ENCODE peak calls at places on chromosomes 2 and 18, in four cellular contexts. U is fibroblast of the aortic adventitia, R is fibroblast of mammary gland, Z is endothelial cell. N is an unnamed sample.
A peak's percentile ranks its signal among the peaks of the same experiment; 100 is the strongest.

GRCh38 chr2:160039166-160039903 is 23.1 kb downstream of the PLA2R1 start:
- DNase-seq in U (peak; percentile 42), R (peak; percentile 46), Z (no peak), N (no peak)

GRCh38 chr2:20471148-20471547 is 24.3 kb downstream of the RHOB start:
- DNase-seq in U (no peak), R (no peak), Z (no peak), N (no peak)

GRCh38 chr2:127014630-127015029 is 92.3 kb downstream of the BIN1 start:
- DNase-seq in U (peak; percentile 91), R (peak; percentile 99), Z (no peak), N (peak; percentile 74)

GRCh38 chr2:205778326-205778725 is 96.0 kb downstream of the NRP2 start:
- DNase-seq in U (no peak), R (no peak), Z (no peak), N (no peak)

GRCh38 chr18:74725690-74726089 is 128.0 kb downstream of the ZNF407 start:
- DNase-seq in U (no peak), R (no peak), Z (no peak), N (no peak)

GRCh38 chr2:130825972-130826253 is 10.8 kb upstream of the ARHGEF4 start:
- DNase-seq in U (no peak), R (no peak), Z (no peak), N (no peak)

GRCh38 chr2:200613692-200614091 is 27.9 kb downstream of the AOX1 start:
- DNase-seq in U (no peak), R (no peak), Z (no peak), N (no peak)

GRCh38 chr18:3973191-3973590 is 481.9 kb downstream of the DLGAP1 start:
- DNase-seq in U (peak; percentile 82), R (peak; percentile 76), Z (no peak), N (no peak)

GRCh38 chr18:11739893-11740292 is 50.8 kb downstream of the GNAL start:
- DNase-seq in U (no peak), R (no peak), Z (no peak), N (no peak)

GRCh38 chr2:173963323-173963816 is 1.8 kb downstream of the SP3 start:
- DNase-seq in U (peak; percentile 83), R (peak; percentile 76), Z (peak; percentile 60), N (peak; percentile 37)

GRCh38 chr18:57981629-57982028 is 62.4 kb upstream of the NEDD4L start:
- DNase-seq in U (no peak), R (no peak), Z (no peak), N (no peak)

GRCh38 chr2:188607501-188607900 is 315.8 kb downstream of the GULP1 start:
- DNase-seq in U (peak; percentile 38), R (peak; percentile 35), Z (no peak), N (no peak)

GRCh38 chr2:48651127-48651526 is 33.5 kb downstream of the GTF2A1L start:
- DNase-seq in U (peak; percentile 31), R (peak; percentile 79), Z (no peak), N (peak; percentile 52)

GRCh38 chr2:133109772-133110171 is 439.8 kb upstream of the LYPD1 start:
- DNase-seq in U (peak; percentile 71), R (peak; percentile 3), Z (no peak), N (peak; percentile 49)

GRCh38 chr2:159356053-159356554 is 69.6 kb upstream of the WDSUB1 start:
- DNase-seq in U (no peak), R (no peak), Z (no peak), N (no peak)

GRCh38 chr18:76943542-76944339 is 121.4 kb downstream of the ZNF236 start:
- DNase-seq in U (peak; percentile 89), R (peak; percentile 83), Z (no peak), N (peak; percentile 22)

GRCh38 chr2:8304821-8305766 is 376.8 kb upstream of the ID2 start:
- DNase-seq in U (no peak), R (no peak), Z (no peak), N (no peak)

GRCh38 chr2:190959911-190960788 is 53.8 kb downstream of the STAT1 start:
- DNase-seq in U (no peak), R (peak; percentile 47), Z (no peak), N (no peak)

GRCh38 chr2:171523339-171523931 is 1.2 kb downstream of the CYBRD1 start:
- DNase-seq in U (peak; percentile 79), R (peak; percentile 75), Z (peak; percentile 68), N (peak; percentile 36)

GRCh38 chr2:47310801-47311560 is 92.0 kb upstream of the MSH2 start:
- DNase-seq in U (no peak), R (no peak), Z (no peak), N (no peak)

GRCh38 chr18:63363951-63364350 is 3.1 kb downstream of the KDSR start:
- DNase-seq in U (no peak), R (no peak), Z (no peak), N (no peak)

GRCh38 chr2:230914886-230915285 is 10.2 kb downstream of the GPR55 start:
- DNase-seq in U (no peak), R (no peak), Z (no peak), N (no peak)

GRCh38 chr2:177347570-177347969 is 45.0 kb upstream of the AGPS start:
- DNase-seq in U (no peak), R (no peak), Z (no peak), N (no peak)

GRCh38 chr2:24613154-24613814 is 122.2 kb downstream of the NCOA1 start:
- DNase-seq in U (peak; percentile 58), R (peak; percentile 72), Z (peak; percentile 31), N (peak; percentile 27)

GRCh38 chr2:25877431-25878360 is 591 bp downstream of the ASXL2 start:
- DNase-seq in U (peak; percentile 62), R (peak; percentile 57), Z (peak; percentile 51), N (no peak)

GRCh38 chr18:22734812-22735627 is 198.1 kb upstream of the RBBP8 start:
- DNase-seq in U (peak; percentile 82), R (peak; percentile 86), Z (no peak), N (peak; percentile 38)

GRCh38 chr2:109707281-109708147 is 86.6 kb upstream of the RGPD5 start:
- DNase-seq in U (no peak), R (no peak), Z (no peak), N (no peak)

GRCh38 chr18:58247363-58247834 is 203.4 kb downstream of the NEDD4L start:
- DNase-seq in U (no peak), R (no peak), Z (peak; percentile 40), N (no peak)

GRCh38 chr2:79512442-79513401 is at the start of gene CTNNA2:
- DNase-seq in U (peak; percentile 0), R (peak; percentile 25), Z (peak; percentile 90), N (no peak)

GRCh38 chr2:226673314-226673723 is 126.3 kb downstream of the IRS1 start:
- DNase-seq in U (peak; percentile 99), R (peak; percentile 91), Z (no peak), N (peak; percentile 75)

GRCh38 chr2:100196786-100197494 is 54.5 kb upstream of the AFF3 start:
- DNase-seq in U (peak; percentile 24), R (no peak), Z (no peak), N (no peak)

GRCh38 chr18:9642799-9643445 is 28.6 kb upstream of the PPP4R1 start:
- DNase-seq in U (no peak), R (no peak), Z (no peak), N (no peak)

GRCh38 chr2:39981877-39982276 is 202.8 kb upstream of the THUMPD2 start:
- DNase-seq in U (no peak), R (no peak), Z (no peak), N (peak; percentile 62)

GRCh38 chr2:63055510-63056308 is 5.1 kb downstream of the OTX1 start:
- DNase-seq in U (no peak), R (no peak), Z (peak; percentile 31), N (no peak)

GRCh38 chr2:96207073-96207777 is 1.4 kb downstream of the STARD7 start:
- DNase-seq in U (peak; percentile 20), R (peak; percentile 42), Z (no peak), N (no peak)

GRCh38 chr2:155708052-155708451 is 624.5 kb downstream of the NR4A2 start:
- DNase-seq in U (no peak), R (no peak), Z (no peak), N (no peak)
- TF ChIP-seq CTCF in U (no peak), R (no peak), Z (no peak), N (no peak)

DNA sequence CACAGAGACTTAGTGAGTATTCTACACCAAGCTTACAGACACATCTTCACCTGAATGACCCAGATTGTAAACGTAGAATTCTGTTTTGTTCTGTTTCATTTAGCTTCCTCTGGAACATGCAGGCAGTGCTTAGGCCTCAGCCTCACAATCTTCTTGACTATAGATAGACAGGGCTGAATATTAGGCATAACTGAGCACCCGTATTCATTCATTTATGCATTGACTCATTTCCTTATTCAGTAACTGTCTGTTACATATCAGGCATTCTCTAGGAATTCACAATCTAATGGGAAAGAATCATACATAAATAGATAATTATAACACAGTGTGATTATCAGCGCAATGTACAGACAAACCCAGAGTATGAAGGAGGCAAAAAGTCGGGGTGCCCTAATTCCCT is 124.9 kb upstream of the ETAA1 start:
- DNase-seq in U (no peak), R (no peak), Z (no peak), N (no peak)
- TF ChIP-seq CTCF in U (no peak), R (no peak), Z (no peak), N (no peak)

GRCh38 chr18:49894827-49895226 is 81.5 kb upstream of the ACAA2 start:
- DNase-seq in U (no peak), R (no peak), Z (no peak), N (no peak)

GRCh38 chr18:49901862-49902340 is 88.6 kb upstream of the ACAA2 start:
- DNase-seq in U (no peak), R (no peak), Z (no peak), N (no peak)

GRCh38 chr18:49898421-49898820 is 85.1 kb upstream of the ACAA2 start:
- DNase-seq in U (peak; percentile 80), R (peak; percentile 77), Z (peak; percentile 66), N (no peak)

GRCh38 chr18:49904871-49905555 is 91.7 kb upstream of the ACAA2 start:
- DNase-seq in U (no peak), R (no peak), Z (no peak), N (no peak)

DNA sequence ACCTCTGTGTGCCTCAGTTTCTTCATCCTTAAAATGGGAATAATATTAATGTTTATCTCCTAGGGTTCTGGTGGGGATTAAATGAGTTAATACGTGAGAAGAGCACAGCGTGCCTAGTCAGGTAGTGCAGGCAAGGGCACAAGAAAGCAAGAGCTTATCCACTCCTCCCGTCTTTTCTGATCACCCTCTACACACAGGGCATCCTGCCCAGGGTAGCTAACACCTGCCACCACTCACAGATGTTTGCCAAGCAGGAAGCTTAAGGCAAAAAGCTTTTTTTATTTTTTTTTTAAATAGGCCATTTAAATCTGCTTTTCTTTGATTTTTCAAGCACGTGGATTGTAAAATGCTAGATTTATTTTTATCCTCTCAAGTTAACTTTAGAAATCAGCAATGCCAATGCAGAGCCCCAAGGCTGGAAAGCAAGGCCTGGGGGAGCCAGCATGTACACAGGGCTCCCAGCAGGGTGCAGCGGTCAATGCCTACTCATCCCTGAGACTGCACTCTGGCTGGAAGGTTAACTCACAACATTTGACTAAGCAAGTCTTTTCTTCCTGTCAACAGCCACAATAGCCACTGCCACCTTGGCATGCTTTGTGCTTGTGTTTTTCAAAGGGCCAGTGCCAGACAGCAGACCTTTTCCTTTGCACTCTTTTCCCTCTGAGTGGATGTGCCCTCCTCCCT is 86.5 kb upstream of the ACAA2 start:
- DNase-seq in U (no peak), R (no peak), Z (peak; percentile 18), N (no peak)
- TF ChIP-seq CTCF in U (no peak), R (no peak), Z (no peak), N (no peak)

DNA sequence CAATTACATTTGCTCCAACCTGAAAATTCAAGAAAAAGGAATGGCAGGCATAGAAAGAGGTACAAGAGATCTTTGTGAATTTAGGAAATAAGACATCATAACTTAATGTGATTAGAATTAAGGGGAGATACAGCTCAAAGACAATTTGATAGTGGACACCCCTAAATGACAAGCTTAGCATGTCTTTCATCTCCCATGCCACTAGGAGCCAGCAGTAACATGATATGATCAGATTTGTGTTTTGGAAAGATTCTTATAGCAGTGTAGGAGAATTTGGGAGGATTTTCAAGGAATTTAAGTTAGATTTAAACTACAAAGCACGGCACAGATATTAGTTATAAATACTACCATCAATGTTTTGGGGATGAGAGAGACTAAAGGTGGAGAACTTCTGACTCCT is 340.8 kb downstream of the RDH14 start:
- DNase-seq in U (no peak), R (peak; percentile 5), Z (no peak), N (no peak)
- TF ChIP-seq CTCF in U (peak; percentile 40), R (peak; percentile 25), Z (no peak), N (peak; percentile 36)

N was measured in AG09319.